ENCODE peak calls at places on chromosome 10, in four cellular contexts. T, B, M and S are unnamed samples.

GRCh38 chr10:58143944-58144343 is 123.8 kb downstream of the IPMK start:
- DNase-seq in M (no peak), B (no peak), T (no peak), S (no peak)

GRCh38 chr10:21509391-21510217 is 15.9 kb downstream of the SKIDA1 start:
- DNase-seq in T (no peak), M (peak; percentile 33), B (no peak), S (no peak)

GRCh38 chr10:89923661-89924060 is 222.3 kb downstream of the KIF20B start:
- DNase-seq in B (no peak), T (no peak), M (no peak), S (no peak)

GRCh38 chr10:21496285-21497176 is 29.0 kb downstream of the SKIDA1 start:
- DNase-seq in B (peak; percentile 59), T (peak; percentile 26), M (peak; percentile 67), S (peak; percentile 65)

GRCh38 chr10:109275970-109276369 is 647.3 kb downstream of the XPNPEP1 start:
- DNase-seq in T (no peak), B (no peak), M (no peak), S (no peak)

GRCh38 chr10:79610601-79611191 is at the start of gene SFTPA1:
- DNase-seq in B (no peak), T (no peak), M (no peak), S (no peak)

GRCh38 chr10:49831352-49832040 is 69.4 kb upstream of the OGDHL start:
- DNase-seq in B (no peak), T (no peak), M (no peak), S (no peak)

GRCh38 chr10:127376071-127376470 is 173.0 kb upstream of the NPS start:
- DNase-seq in T (no peak), B (no peak), M (no peak), S (no peak)

GRCh38 chr10:64091889-64092288 is 570.7 kb downstream of the REEP3 start:
- DNase-seq in B (peak; percentile 69), T (no peak), M (no peak), S (no peak)

GRCh38 chr10:51706225-51706624 is 6.8 kb upstream of the CSTF2T start:
- DNase-seq in B (no peak), T (no peak), M (no peak), S (no peak)

GRCh38 chr10:129656642-129657041 is 189.6 kb downstream of the MGMT start:
- DNase-seq in B (no peak), T (no peak), M (no peak), S (no peak)

GRCh38 chr10:17989908-17990767 is 38.4 kb downstream of the SLC39A12 start:
- DNase-seq in T (no peak), B (no peak), M (no peak), S (no peak)

GRCh38 chr10:101595591-101596433 is 7.7 kb downstream of the DPCD start:
- DNase-seq in B (no peak), M (no peak), T (no peak), S (no peak)

GRCh38 chr10:99537381-99538286 is 4.9 kb downstream of the NKX2-3 start:
- DNase-seq in T (no peak), M (peak; percentile 16), B (no peak), S (no peak)

GRCh38 chr10:10872035-10872673 is 145.5 kb upstream of the CELF2 start:
- DNase-seq in B (no peak), M (no peak), T (no peak), S (no peak)

GRCh38 chr10:44478040-44478439 is 93.1 kb upstream of the CXCL12 start:
- DNase-seq in T (no peak), B (no peak), M (peak; percentile 64), S (no peak)

GRCh38 chr10:71241114-71241898 is 28.9 kb downstream of the UNC5B start:
- DNase-seq in B (peak; percentile 41), M (no peak), T (no peak), S (no peak)

GRCh38 chr10:94211187-94211529 is 151.6 kb downstream of the NOC3L start:
- DNase-seq in T (no peak), M (no peak), B (no peak), S (no peak)

GRCh38 chr10:95287281-95287680 is 3.5 kb downstream of the PDLIM1 start:
- DNase-seq in B (no peak), M (no peak), T (no peak), S (no peak)

GRCh38 chr10:100182908-100183307 is 2.9 kb downstream of the ERLIN1 start:
- DNase-seq in B (no peak), M (no peak), T (no peak), S (no peak)

GRCh38 chr10:361203-362135 is 226.2 kb downstream of the ZMYND11 start:
- DNase-seq in M (no peak), B (peak; percentile 82), T (no peak), S (no peak)

GRCh38 chr10:25017247-25017590 is 807 bp downstream of the THNSL1 start:
- DNase-seq in B (no peak), T (no peak), M (no peak), S (no peak)

GRCh38 chr10:97570146-97570788 is 2.3 kb upstream of the ANKRD2 start:
- DNase-seq in T (no peak), M (no peak), B (no peak), S (no peak)

GRCh38 chr10:3829193-3830050 is 44.4 kb upstream of the KLF6 start:
- DNase-seq in B (no peak), M (no peak), T (no peak), S (no peak)

GRCh38 chr10:101032637-101033201 is 1.7 kb downstream of the SFXN3 start:
- DNase-seq in T (no peak), B (no peak), M (peak; percentile 61), S (no peak)

GRCh38 chr10:82084496-82084895 is 209.5 kb downstream of the NRG3 start:
- DNase-seq in T (no peak), B (no peak), M (no peak), S (no peak)

GRCh38 chr10:121788717-121789116 is 139.1 kb downstream of the ATE1 start:
- DNase-seq in M (no peak), T (no peak), B (no peak), S (no peak)

GRCh38 chr10:74991435-74991834 is 120.0 kb upstream of the SAMD8 start:
- DNase-seq in M (peak; percentile 25), T (no peak), B (peak; percentile 72), S (peak; percentile 27)

GRCh38 chr10:51892965-51893658 is 193.7 kb upstream of the CSTF2T start:
- DNase-seq in B (peak; percentile 80), M (peak; percentile 9), T (no peak), S (no peak)

GRCh38 chr10:58943234-58943633 is 233.2 kb upstream of the PHYHIPL start:
- DNase-seq in T (no peak), B (no peak), M (no peak), S (no peak)

GRCh38 chr10:132574288-132574687 is 36.7 kb downstream of the INPP5A start:
- DNase-seq in M (no peak), B (no peak), T (no peak), S (no peak)

GRCh38 chr10:131065673-131066331 is 245.7 kb downstream of the TCERG1L start:
- DNase-seq in M (no peak), B (no peak), T (no peak), S (no peak)

GRCh38 chr10:122863796-122864592 is 15.4 kb downstream of the FAM24B start:
- DNase-seq in M (no peak), B (no peak), T (no peak), S (no peak)